ENCODE peak calls at places on chromosome 18, in eight cellular contexts. W is brain microvascular endothelial cell; C is NB4; N is CD8-positive, alpha-beta T cell; Z is tibial artery; V is A549; X is osteoblast; L is fibroblast of mammary gland. T is an unnamed sample.

GRCh38 chr18:29418136-29418535 is 1241.2 kb upstream of the CDH2 start:
- DNase-seq in W (peak), C (no peak), N (no peak), Z (no peak), V (no peak), X (no peak), L (peak), T (no peak)

GRCh38 chr18:24631238-24632025 is 171.0 kb downstream of the HRH4 start:
- DNase-seq in W (no peak), C (peak), N (no peak), Z (no peak), V (no peak), X (no peak), L (peak), T (no peak)

GRCh38 chr18:47585914-47586313 is 334.5 kb upstream of the SKOR2 start:
- DNase-seq in W (no peak), C (no peak), N (no peak), Z (no peak), V (no peak), X (no peak), L (no peak), T (no peak)

GRCh38 chr18:60413944-60414547 is 41.5 kb upstream of the MC4R start:
- DNase-seq in W (no peak), C (peak), N (no peak), Z (no peak), V (no peak), X (no peak), L (peak), T (no peak)

GRCh38 chr18:3683483-3683882 is 233.5 kb downstream of the TGIF1 start:
- DNase-seq in W (no peak), C (no peak), N (no peak), Z (no peak), V (no peak), X (no peak), L (no peak), T (no peak)

GRCh38 chr18:58413667-58414628 is 214.9 kb downstream of the ALPK2 start:
- DNase-seq in W (no peak), C (no peak), N (no peak), Z (no peak), V (no peak), X (no peak), L (no peak), T (no peak)

GRCh38 chr18:62621546-62621945 is 93.8 kb upstream of the PHLPP1 start:
- DNase-seq in W (peak), C (no peak), N (no peak), Z (no peak), V (no peak), X (peak), L (peak), T (no peak)

GRCh38 chr18:42925036-42925435 is 190.4 kb downstream of the RIT2 start:
- DNase-seq in W (no peak), C (no peak), N (no peak), Z (no peak), V (no peak), X (no peak), L (peak), T (no peak)

GRCh38 chr18:58195278-58195721 is 151.3 kb downstream of the NEDD4L start:
- DNase-seq in W (no peak), C (no peak), N (peak), Z (no peak), V (no peak), X (no peak), L (no peak), T (peak)

GRCh38 chr18:64202836-64203235 is 53.9 kb upstream of the LINC00305 start:
- DNase-seq in W (no peak), C (no peak), N (no peak), Z (no peak), V (no peak), X (no peak), L (no peak), T (no peak)

GRCh38 chr18:79167526-79168190 is 98.5 kb downstream of the ATP9B start:
- DNase-seq in W (no peak), C (no peak), N (no peak), Z (no peak), V (no peak), X (no peak), L (no peak), T (no peak)

GRCh38 chr18:61694236-61694635 is 198.6 kb downstream of the RNF152 start:
- DNase-seq in W (no peak), C (no peak), N (no peak), Z (no peak), V (no peak), X (no peak), L (no peak), T (no peak)

GRCh38 chr18:57441395-57441794 is 6.2 kb downstream of the ONECUT2 start:
- DNase-seq in W (no peak), C (no peak), N (no peak), Z (no peak), V (no peak), X (peak), L (peak), T (no peak)

GRCh38 chr18:61001138-61001537 is 332.1 kb upstream of the CDH20 start:
- DNase-seq in W (no peak), C (no peak), N (no peak), Z (no peak), V (no peak), X (peak), L (peak), T (no peak)

GRCh38 chr18:26791676-26792075 is 73.8 kb downstream of the AQP4 start:
- DNase-seq in W (no peak), C (no peak), N (no peak), Z (no peak), V (peak), X (no peak), L (no peak), T (no peak)

GRCh38 chr18:59617468-59617932 is 79.7 kb downstream of the CCBE1 start:
- DNase-seq in W (no peak), C (no peak), N (no peak), Z (no peak), V (no peak), X (no peak), L (no peak), T (no peak)

GRCh38 chr18:21484851-21485636 is 115.5 kb downstream of the ESCO1 start:
- DNase-seq in W (peak), C (peak), N (no peak), Z (no peak), V (no peak), X (peak), L (peak), T (no peak)

GRCh38 chr18:56148373-56148772 is 490.0 kb downstream of the TXNL1 start:
- DNase-seq in W (peak), C (no peak), N (no peak), Z (no peak), V (no peak), X (peak), L (peak), T (no peak)

GRCh38 chr18:51194604-51195003 is 2.9 kb downstream of the MEX3C start:
- DNase-seq in W (no peak), C (peak), N (no peak), Z (no peak), V (no peak), X (peak), L (no peak), T (no peak)

GRCh38 chr18:29147944-29148343 is 971.0 kb upstream of the CDH2 start:
- DNase-seq in W (peak), C (peak), N (no peak), Z (no peak), V (no peak), X (no peak), L (peak), T (no peak)

GRCh38 chr18:7619676-7620075 is 52.6 kb downstream of the PTPRM start:
- DNase-seq in W (no peak), C (no peak), N (no peak), Z (no peak), V (no peak), X (no peak), L (no peak), T (no peak)

GRCh38 chr18:46452820-46453219 is 204.2 kb downstream of the LOXHD1 start:
- DNase-seq in W (no peak), C (no peak), N (no peak), Z (no peak), V (no peak), X (peak), L (peak), T (no peak)

GRCh38 chr18:46915800-46916550 is 1.3 kb downstream of the PIAS2 start:
- DNase-seq in W (no peak), C (no peak), N (no peak), Z (no peak), V (no peak), X (peak), L (no peak), T (no peak)

GRCh38 chr18:27278131-27278530 is 93.0 kb upstream of the CHST9 start:
- DNase-seq in W (no peak), C (no peak), N (no peak), Z (no peak), V (no peak), X (no peak), L (no peak), T (no peak)

GRCh38 chr18:79988925-79989361 is 580 bp upstream of the TXNL4A start:
- DNase-seq in W (peak), C (peak), N (no peak), Z (no peak), V (no peak), X (peak), L (peak), T (peak)

GRCh38 chr18:61669320-61669719 is 223.5 kb downstream of the RNF152 start:
- DNase-seq in W (peak), C (no peak), N (no peak), Z (no peak), V (no peak), X (peak), L (peak), T (no peak)

GRCh38 chr18:50662775-50663383 is 103.0 kb downstream of the MAPK4 start:
- DNase-seq in W (no peak), C (no peak), N (no peak), Z (no peak), V (no peak), X (no peak), L (no peak), T (no peak)

GRCh38 chr18:28248653-28249052 is 71.7 kb upstream of the CDH2 start:
- DNase-seq in W (no peak), C (no peak), N (no peak), Z (no peak), V (no peak), X (no peak), L (no peak), T (no peak)

DNA sequence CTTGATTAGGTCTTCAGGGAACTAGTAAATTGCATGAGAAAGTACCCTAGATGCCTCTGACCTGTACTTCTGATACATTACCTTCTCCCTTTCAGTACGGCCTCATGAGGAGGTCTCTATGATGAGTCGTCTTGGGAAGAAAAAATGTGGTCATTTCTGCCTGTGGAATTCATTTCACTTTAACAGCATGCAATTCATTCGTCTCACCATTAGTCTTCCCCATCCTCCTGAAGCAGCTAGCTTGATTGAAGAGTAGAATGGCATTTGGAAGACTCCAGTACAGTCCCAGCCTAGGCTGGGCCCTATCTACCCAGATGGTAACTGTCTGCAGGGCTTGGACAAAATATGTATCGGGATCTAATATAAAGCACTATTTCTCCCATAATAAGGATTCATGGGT is 52.1 kb downstream of the TMX3 start:
- DNase-seq in W (peak), C (peak), N (no peak), Z (no peak), V (no peak), X (no peak), L (peak), T (no peak)
- TF ChIP-seq CTCF in W (peak), C (no peak), N (no peak), Z (no peak), V (no peak), X (peak), L (peak), T (no peak)

GRCh38 chr18:36067118-36067957 is at the start of gene RPRD1A:
- DNase-seq in W (peak), C (peak), N (peak), Z (peak), V (peak), X (peak), L (peak), T (peak)

GRCh38 chr18:36064027-36064808 is 3.1 kb downstream of the RPRD1A start:
- DNase-seq in W (no peak), C (no peak), N (no peak), Z (no peak), V (no peak), X (no peak), L (no peak), T (no peak)

GRCh38 chr18:36066731-36067117 is 635 bp downstream of the RPRD1A start:
- DNase-seq in W (no peak), C (peak), N (no peak), Z (no peak), V (peak), X (peak), L (peak), T (no peak)

DNA sequence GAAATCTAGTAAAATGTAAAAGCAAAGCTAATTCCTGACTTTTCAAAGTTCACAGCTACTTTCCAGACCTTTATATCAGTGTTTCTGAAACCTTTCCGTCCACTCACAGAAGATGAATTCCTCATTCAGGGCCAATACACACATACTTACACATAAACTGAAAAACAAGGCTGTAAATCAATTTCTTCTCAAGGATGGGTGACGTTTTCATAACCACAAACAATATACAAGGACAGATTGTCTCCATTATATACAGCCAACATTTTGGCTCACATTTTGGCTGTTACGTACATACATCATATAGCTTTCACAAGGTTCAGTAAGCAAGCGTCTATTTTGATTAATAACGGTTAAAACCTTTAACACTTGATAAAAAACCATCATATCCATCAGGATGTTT is 1.4 kb downstream of the RPRD1A start:
- DNase-seq in W (no peak), C (no peak), N (no peak), Z (no peak), V (no peak), X (no peak), L (peak), T (no peak)
- H3K4me3 ChIP-seq in W (peak), C (peak), N (peak), Z (peak), V (peak), X (peak), L (peak), T (peak)

GRCh38 chr18:5851998-5852397 is 43.3 kb downstream of the TMEM200C start:
- DNase-seq in W (no peak), C (no peak), N (no peak), Z (no peak), V (no peak), X (no peak), L (no peak), T (no peak)
- TF ChIP-seq CTCF in W (no peak), C (peak), N (no peak), Z (no peak), V (peak), X (no peak), L (peak), T (no peak)

DNA sequence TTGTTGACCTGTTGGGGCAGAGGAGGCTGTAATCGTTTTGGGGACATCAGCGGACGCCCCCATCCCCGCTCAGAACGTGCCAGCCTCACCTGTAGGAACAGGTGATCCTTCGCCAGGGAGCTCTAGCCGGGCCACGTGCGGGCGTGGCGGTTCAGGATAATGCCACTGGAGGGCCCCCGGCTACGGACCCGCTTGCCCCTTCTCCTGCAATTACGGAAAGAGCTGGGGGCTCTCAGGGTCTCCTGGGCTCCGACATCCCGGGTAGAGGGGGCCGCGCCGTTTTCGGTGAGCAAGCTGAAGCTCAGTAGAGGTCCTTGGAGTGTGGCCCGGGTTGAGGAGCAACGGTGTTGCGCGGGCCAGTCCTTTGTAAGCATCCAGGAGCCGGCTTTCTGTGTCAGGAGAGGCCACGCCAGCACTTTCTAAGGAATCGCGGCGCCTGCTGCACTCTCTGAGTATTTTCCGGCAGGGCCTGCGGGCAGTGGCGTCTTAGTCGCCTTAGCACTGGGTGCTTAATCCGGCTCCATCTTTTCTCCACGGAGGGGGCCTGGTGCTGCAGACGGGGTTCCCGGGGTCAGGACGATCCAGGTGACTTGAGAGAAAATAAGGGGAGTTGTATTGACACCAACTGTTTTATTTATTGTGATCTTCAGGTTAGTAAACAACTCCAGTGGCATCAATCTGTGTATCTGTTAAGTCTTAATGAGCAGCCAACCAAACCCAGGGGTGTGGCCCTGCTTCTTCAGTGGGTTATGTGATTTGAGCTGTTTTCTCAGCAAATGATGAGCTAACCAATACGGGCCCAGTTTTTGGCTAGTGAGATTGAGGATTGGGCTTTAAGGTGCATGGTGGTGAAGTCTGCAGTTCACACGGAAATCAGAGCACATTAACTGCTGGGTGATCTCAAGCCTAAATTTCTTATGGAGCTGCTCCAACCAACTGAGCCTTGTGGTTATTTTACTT is 1.9 kb downstream of the MTCL1 start:
- DNase-seq in W (peak), C (no peak), N (peak), Z (peak), V (no peak), X (peak), L (peak), T (peak)
- H3K4me3 ChIP-seq in W (peak), C (no peak), N (no peak), Z (peak), V (peak), X (peak), L (peak), T (peak)

GRCh38 chr18:52667388-52667787 is 327.4 kb downstream of the DCC start:
- DNase-seq in W (no peak), C (no peak), N (no peak), Z (no peak), V (no peak), X (no peak), L (no peak), T (no peak)

GRCh38 chr18:52670903-52671302 is 330.9 kb downstream of the DCC start:
- DNase-seq in W (peak), C (peak), N (no peak), Z (no peak), V (peak), X (no peak), L (peak), T (peak)
- TF ChIP-seq CTCF in W (peak), C (no peak), N (no peak), Z (peak), V (peak), X (no peak), L (no peak), T (no peak)

T was measured in prostate gland.